ENCODE peak calls at places on chromosome 2, in four cellular contexts. One of them, this sample, is unnamed.

GRCh38 chr2:132923787-132924186 is 253.8 kb upstream of the LYPD1 start:
- DNase-seq in GM12878: no peak
- DNase-seq in H1: no peak
- DNase-seq in HepG2: no peak
- DNase-seq in this sample: no peak

GRCh38 chr2:96895709-96896651 is 26.1 kb upstream of the SEMA4C start:
- DNase-seq in GM12878: no peak
- DNase-seq in HepG2: no peak
- DNase-seq in H1: no peak
- DNase-seq in this sample: no peak

GRCh38 chr2:96747061-96747460 is 7.2 kb upstream of the LMAN2L start:
- DNase-seq in GM12878: no peak
- DNase-seq in HepG2: no peak
- DNase-seq in H1: no peak
- DNase-seq in this sample: no peak

GRCh38 chr2:37869756-37870155 is 55.3 kb upstream of the RMDN2 start:
- DNase-seq in H1: no peak
- DNase-seq in HepG2: no peak
- DNase-seq in GM12878: no peak
- DNase-seq in this sample: no peak

GRCh38 chr2:167844714-167845530 is 402.5 kb downstream of the STK39 start:
- DNase-seq in HepG2: peak
- DNase-seq in H1: peak
- DNase-seq in GM12878: no peak
- DNase-seq in this sample: no peak

GRCh38 chr2:64143154-64144056 is 815 bp downstream of the PELI1 start:
- DNase-seq in GM12878: no peak
- DNase-seq in HepG2: peak
- DNase-seq in H1: peak
- DNase-seq in this sample: peak

GRCh38 chr2:73101626-73102256 is 11.0 kb downstream of the RAB11FIP5 start:
- DNase-seq in HepG2: no peak
- DNase-seq in H1: no peak
- DNase-seq in GM12878: no peak
- DNase-seq in this sample: no peak

GRCh38 chr2:38167968-38168350 is 92.0 kb upstream of the CYP1B1 start:
- DNase-seq in GM12878: no peak
- DNase-seq in HepG2: no peak
- DNase-seq in H1: no peak
- DNase-seq in this sample: no peak

GRCh38 chr2:84840306-84840705 is 40.6 kb downstream of the TRABD2A start:
- DNase-seq in HepG2: no peak
- DNase-seq in GM12878: no peak
- DNase-seq in H1: no peak
- DNase-seq in this sample: no peak

GRCh38 chr2:238230699-238231098 is 9.1 kb downstream of the HES6 start:
- DNase-seq in HepG2: no peak
- DNase-seq in GM12878: no peak
- DNase-seq in H1: no peak
- DNase-seq in this sample: no peak

GRCh38 chr2:134988994-134989605 is 58.1 kb downstream of the MAP3K19 start:
- DNase-seq in GM12878: no peak
- DNase-seq in HepG2: peak
- DNase-seq in H1: no peak
- DNase-seq in this sample: peak

GRCh38 chr2:169260846-169261245 is 101.5 kb downstream of the LRP2 start:
- DNase-seq in H1: no peak
- DNase-seq in GM12878: no peak
- DNase-seq in HepG2: no peak
- DNase-seq in this sample: no peak

DNA sequence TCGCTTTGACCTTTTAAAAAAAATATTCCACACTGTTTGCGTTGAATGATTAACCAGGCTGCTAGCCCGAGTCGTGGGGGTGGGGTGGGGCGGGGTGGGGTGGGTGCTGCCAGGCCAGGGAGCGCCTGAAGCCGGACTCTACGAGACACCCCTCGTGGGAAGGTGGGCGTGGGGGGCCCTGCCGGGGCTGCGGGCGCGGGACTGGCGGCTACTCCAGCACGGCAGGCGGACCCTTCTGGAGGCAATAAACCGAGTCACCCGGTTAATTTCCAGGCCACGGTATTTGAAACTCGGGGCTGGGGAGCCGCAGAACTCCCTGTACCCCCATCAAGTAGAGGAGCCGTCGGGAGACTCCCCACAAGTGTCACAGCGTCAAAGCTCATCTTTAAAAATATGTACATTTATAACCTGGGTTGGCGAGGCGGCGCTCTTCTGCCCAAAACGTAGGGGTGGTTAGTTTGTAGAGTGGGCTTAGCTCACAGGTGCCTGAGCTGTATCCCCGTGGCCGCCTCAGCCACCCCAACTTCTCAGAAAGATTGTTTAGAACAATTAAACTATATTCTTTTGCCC is 1.2 kb downstream of the B3GNT2 start:
- DNase-seq in GM12878: no peak
- DNase-seq in HepG2: peak
- DNase-seq in H1: no peak
- DNase-seq in this sample: peak
- TF ChIP-seq KDM1A in GM12878: no peak
- TF ChIP-seq KDM1A in HepG2: no peak
- TF ChIP-seq KDM1A in H1: no peak
- TF ChIP-seq KDM1A in this sample: no peak

GRCh38 chr2:171893196-171893823 is 734 bp downstream of the SLC25A12 start:
- DNase-seq in GM12878: no peak
- DNase-seq in H1: no peak
- DNase-seq in HepG2: no peak
- DNase-seq in this sample: peak
- TF ChIP-seq SIN3A in GM12878: no peak
- TF ChIP-seq SIN3A in H1: no peak
- TF ChIP-seq SIN3A in HepG2: no peak
- TF ChIP-seq SIN3A in this sample: no peak

DNA sequence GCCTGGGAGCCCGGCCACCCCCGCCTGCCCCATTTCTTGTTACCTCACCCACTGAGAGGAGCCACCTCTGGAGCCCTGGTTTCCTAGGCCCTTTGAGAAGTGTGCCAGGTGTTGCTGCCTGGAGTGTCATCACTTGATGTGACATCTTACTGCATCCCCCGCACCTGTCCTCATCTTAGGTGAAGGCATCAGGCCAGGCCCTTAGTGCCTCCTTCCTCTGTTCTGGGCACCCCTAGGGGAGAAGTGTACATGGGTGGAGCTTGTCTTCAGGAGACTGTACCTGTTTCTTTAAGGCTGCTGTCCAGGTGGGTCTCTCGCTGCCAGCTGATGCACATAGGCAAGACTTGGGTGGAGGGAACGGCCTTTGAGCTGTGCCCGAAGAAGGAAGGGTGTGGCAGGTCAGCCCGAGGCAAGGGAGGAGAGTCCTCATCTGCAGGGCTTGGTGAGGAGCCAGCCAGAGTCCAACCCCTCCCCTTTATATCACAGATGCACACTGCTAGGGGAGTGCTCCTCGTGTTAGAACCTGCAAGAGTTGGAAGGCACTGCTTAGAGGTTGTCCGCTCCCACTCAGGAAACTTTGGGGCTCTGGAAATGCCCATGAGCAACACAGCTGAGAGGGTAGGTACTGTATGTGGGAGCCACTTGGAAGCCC is 45.9 kb downstream of the NCK2 start:
- DNase-seq in HepG2: no peak
- DNase-seq in GM12878: no peak
- DNase-seq in H1: no peak
- DNase-seq in this sample: no peak
- TF ChIP-seq KDM1A in HepG2: no peak
- TF ChIP-seq KDM1A in GM12878: no peak
- TF ChIP-seq KDM1A in H1: no peak
- TF ChIP-seq KDM1A in this sample: no peak

GRCh38 chr2:18178736-18179349 is 300.4 kb downstream of the KCNS3 start:
- DNase-seq in H1: peak
- DNase-seq in HepG2: peak
- DNase-seq in GM12878: peak
- DNase-seq in this sample: peak
- TF ChIP-seq SIN3A in H1: no peak
- TF ChIP-seq SIN3A in HepG2: no peak
- TF ChIP-seq SIN3A in GM12878: no peak
- TF ChIP-seq SIN3A in this sample: no peak

GRCh38 chr2:30267161-30267568 is 35.8 kb downstream of the LBH start:
- DNase-seq in HepG2: no peak
- DNase-seq in H1: no peak
- DNase-seq in GM12878: no peak
- DNase-seq in this sample: peak
- TF ChIP-seq KDM1A in HepG2: no peak
- TF ChIP-seq KDM1A in H1: no peak
- TF ChIP-seq KDM1A in GM12878: no peak
- TF ChIP-seq KDM1A in this sample: no peak

GRCh38 chr2:214652473-214652872 is 157.0 kb downstream of the BARD1 start:
- DNase-seq in H1: no peak
- DNase-seq in HepG2: no peak
- DNase-seq in GM12878: no peak
- DNase-seq in this sample: no peak

GRCh38 chr2:214648520-214648919 is 161.0 kb downstream of the BARD1 start:
- DNase-seq in HepG2: no peak
- DNase-seq in GM12878: no peak
- DNase-seq in H1: no peak
- DNase-seq in this sample: no peak

GRCh38 chr2:214651451-214651850 is 158.0 kb downstream of the BARD1 start:
- DNase-seq in H1: no peak
- DNase-seq in GM12878: no peak
- DNase-seq in HepG2: no peak
- DNase-seq in this sample: no peak

GRCh38 chr2:214649440-214650205 is 159.9 kb downstream of the BARD1 start:
- DNase-seq in HepG2: no peak
- DNase-seq in GM12878: no peak
- DNase-seq in H1: no peak
- DNase-seq in this sample: no peak
- TF ChIP-seq SIN3A in HepG2: no peak
- TF ChIP-seq SIN3A in GM12878: no peak
- TF ChIP-seq SIN3A in H1: no peak
- TF ChIP-seq SIN3A in this sample: no peak

This sample was measured in K562.